ENCODE peak calls at places on chromosomes 13 and 19, in ten cellular contexts. X, P, J, F, A, T, Z, E, B and R are unnamed samples.

GRCh38 chr19:3950871-3951861 is 18.3 kb downstream of the NMRK2 start:
- DNase-seq in T (no peak), Z (no peak), P (no peak), J (peak), B (no peak), E (no peak), F (no peak), A (no peak), X (peak), R (no peak)

GRCh38 chr19:45090598-45090997 is 2.4 kb upstream of the PPP1R37 start:
- DNase-seq in F (no peak), B (no peak), X (no peak), A (no peak), E (no peak), J (no peak), P (no peak), Z (no peak), T (no peak), R (no peak)

GRCh38 chr13:23579886-23580706 is 9.9 kb downstream of the TNFRSF19 start:
- DNase-seq in A (no peak), T (no peak), J (peak), B (no peak), Z (no peak), P (no peak), F (peak), E (no peak), X (no peak), R (no peak)

GRCh38 chr13:108919036-108919907 is 289.9 kb downstream of the MYO16 start:
- DNase-seq in X (no peak), A (no peak), F (peak), P (no peak), J (no peak), E (no peak), B (no peak), Z (no peak), T (no peak), R (no peak)

GRCh38 chr13:44920013-44920412 is 69.3 kb downstream of the NUFIP1 start:
- DNase-seq in B (no peak), X (no peak), F (no peak), T (no peak), A (no peak), P (no peak), J (no peak), E (no peak), Z (no peak), R (no peak)

GRCh38 chr19:49591731-49592485 is 926 bp downstream of the PRR12 start:
- DNase-seq in F (peak), J (peak), E (no peak), Z (peak), P (peak), T (peak), X (peak), A (no peak), B (peak), R (peak)

GRCh38 chr19:36638862-36639510 is 27.7 kb downstream of the ZNF461 start:
- DNase-seq in X (no peak), Z (peak), T (no peak), E (no peak), F (peak), P (no peak), J (no peak), A (no peak), B (no peak), R (no peak)

GRCh38 chr13:23608704-23609413 is 38.6 kb downstream of the TNFRSF19 start:
- DNase-seq in B (peak), Z (no peak), P (no peak), T (no peak), X (no peak), E (no peak), F (peak), J (peak), A (no peak), R (no peak)

GRCh38 chr19:33641956-33642498 is 20.3 kb downstream of the CHST8 start:
- DNase-seq in T (no peak), P (no peak), A (no peak), X (no peak), B (peak), E (no peak), F (no peak), J (no peak), Z (no peak), R (no peak)

GRCh38 chr13:68727788-68728187 is 1379.8 kb upstream of the ATXN8OS start:
- DNase-seq in B (no peak), Z (no peak), J (no peak), P (no peak), T (no peak), A (no peak), E (no peak), X (no peak), F (no peak), R (no peak)

GRCh38 chr19:45076029-45076850 is at the start of gene ZNF296:
- DNase-seq in Z (peak), A (peak), E (peak), T (peak), F (peak), B (peak), X (peak), J (peak), P (no peak), R (peak)

GRCh38 chr19:48896191-48896720 is 2.3 kb downstream of the TULP2 start:
- DNase-seq in T (peak), A (no peak), F (peak), B (peak), Z (peak), X (peak), E (no peak), P (peak), J (peak), R (no peak)

GRCh38 chr13:56752630-56753029 is 388.1 kb upstream of the PRR20A start:
- DNase-seq in P (no peak), A (no peak), E (no peak), T (no peak), X (no peak), B (no peak), F (no peak), Z (no peak), J (no peak), R (no peak)

GRCh38 chr13:56917966-56918365 is 222.8 kb upstream of the PRR20A start:
- DNase-seq in F (no peak), A (no peak), X (no peak), P (no peak), Z (no peak), T (no peak), E (no peak), B (no peak), J (no peak), R (no peak)

GRCh38 chr13:41970022-41970421 is 9.1 kb upstream of the VWA8 start:
- DNase-seq in B (no peak), F (no peak), Z (no peak), T (no peak), A (no peak), E (no peak), X (no peak), P (no peak), J (no peak), R (peak)

GRCh38 chr13:99741979-99742378 is 229.6 kb downstream of the ZIC5 start:
- DNase-seq in P (no peak), Z (no peak), F (no peak), B (no peak), A (no peak), E (no peak), X (no peak), J (no peak), T (no peak), R (no peak)

GRCh38 chr19:22491746-22492145 is 69.6 kb upstream of the ZNF98 start:
- DNase-seq in J (no peak), P (no peak), A (no peak), F (no peak), Z (no peak), X (no peak), E (no peak), T (no peak), B (no peak), R (no peak)

GRCh38 chr19:1069009-1069779 is 2.2 kb downstream of the ARHGAP45 start:
- DNase-seq in B (peak), F (peak), Z (peak), A (peak), E (peak), T (peak), P (no peak), X (peak), J (no peak), R (peak)

GRCh38 chr13:110302986-110303385 is 4.0 kb downstream of the COL4A1 start:
- DNase-seq in B (no peak), X (no peak), T (no peak), F (no peak), P (no peak), Z (no peak), A (no peak), J (no peak), E (no peak), R (no peak)

GRCh38 chr13:90534617-90535340 is 812.7 kb upstream of the MIR17HG start:
- DNase-seq in X (no peak), A (no peak), T (no peak), E (no peak), J (no peak), F (no peak), B (no peak), Z (no peak), P (no peak), R (no peak)

GRCh38 chr13:48334534-48335127 is 31.1 kb downstream of the RB1 start:
- DNase-seq in B (no peak), X (peak), A (no peak), T (no peak), E (no peak), Z (peak), J (no peak), F (peak), P (no peak), R (no peak)

GRCh38 chr13:22837980-22838615 is 342.7 kb upstream of the SGCG start:
- DNase-seq in A (no peak), T (no peak), X (no peak), Z (no peak), P (no peak), E (no peak), J (no peak), F (no peak), B (no peak), R (no peak)

GRCh38 chr19:13846533-13847032 is 30.4 kb upstream of the NANOS3 start:
- DNase-seq in Z (peak), T (peak), A (peak), F (peak), P (peak), E (peak), B (peak), X (peak), J (no peak), R (peak)

GRCh38 chr13:36131215-36131930 is at the start of gene DCLK1:
- DNase-seq in T (no peak), P (peak), Z (no peak), X (no peak), F (no peak), A (no peak), B (peak), J (peak), E (no peak), R (no peak)

GRCh38 chr13:86757236-86757978 is 913.8 kb upstream of the SLITRK5 start:
- DNase-seq in X (no peak), Z (no peak), F (no peak), A (no peak), J (no peak), E (no peak), P (no peak), T (no peak), B (no peak), R (no peak)

GRCh38 chr19:10936661-10937084 is 8.1 kb downstream of the TIMM29 start:
- DNase-seq in Z (peak), B (no peak), J (peak), A (no peak), P (peak), X (peak), F (peak), E (no peak), T (peak), R (peak)

GRCh38 chr13:85589021-85589420 is 210.2 kb downstream of the SLITRK6 start:
- DNase-seq in Z (no peak), E (no peak), T (no peak), J (no peak), F (no peak), P (no peak), X (no peak), A (no peak), B (no peak), R (no peak)

GRCh38 chr13:46492946-46493345 is 60.0 kb upstream of the LRCH1 start:
- DNase-seq in A (no peak), F (peak), J (no peak), P (no peak), Z (peak), B (no peak), E (no peak), T (peak), X (peak), R (no peak)